ENCODE peak calls at places on chromosome 20, in seven cellular contexts. One of them, this sample, is unnamed.

GRCh38 chr20:8389381-8390368 is 257.6 kb downstream of the PLCB1 start:
- DNase-seq in cardiac fibroblast: peak; percentile 83
- DNase-seq in nephron progenitor cell: no peak
- DNase-seq in right lobe of liver: no peak
- DNase-seq in neural crest cell: no peak
- DNase-seq in heart left ventricle: no peak
- DNase-seq in MM.1S: peak; percentile 45
- DNase-seq in this sample: no peak

GRCh38 chr20:39195495-39196129 is 233.5 kb downstream of the DHX35 start:
- DNase-seq in cardiac fibroblast: no peak
- DNase-seq in nephron progenitor cell: peak; percentile 71
- DNase-seq in MM.1S: no peak
- DNase-seq in neural crest cell: peak; percentile 17
- DNase-seq in heart left ventricle: no peak
- DNase-seq in right lobe of liver: no peak
- DNase-seq in this sample: no peak

GRCh38 chr20:54207743-54208491 is at the start of gene PFDN4:
- DNase-seq in right lobe of liver: peak; percentile 83
- DNase-seq in cardiac fibroblast: peak; percentile 92
- DNase-seq in heart left ventricle: peak; percentile 85
- DNase-seq in MM.1S: peak; percentile 82
- DNase-seq in neural crest cell: peak; percentile 81
- DNase-seq in nephron progenitor cell: peak; percentile 88
- DNase-seq in this sample: peak; percentile 96

GRCh38 chr20:3203315-3204123 is 963 bp downstream of the DDRGK1 start:
- DNase-seq in nephron progenitor cell: no peak
- DNase-seq in heart left ventricle: no peak
- DNase-seq in MM.1S: peak; percentile 23
- DNase-seq in cardiac fibroblast: peak; percentile 13
- DNase-seq in neural crest cell: no peak
- DNase-seq in right lobe of liver: no peak
- DNase-seq in this sample: no peak

GRCh38 chr20:38308047-38308438 is 4.1 kb downstream of the BPI start:
- DNase-seq in neural crest cell: no peak
- DNase-seq in cardiac fibroblast: no peak
- DNase-seq in heart left ventricle: no peak
- DNase-seq in right lobe of liver: no peak
- DNase-seq in MM.1S: no peak
- DNase-seq in nephron progenitor cell: no peak
- DNase-seq in this sample: no peak

GRCh38 chr20:44716309-44717106 is 1.3 kb downstream of the CCN5 start:
- DNase-seq in MM.1S: no peak
- DNase-seq in nephron progenitor cell: no peak
- DNase-seq in heart left ventricle: no peak
- DNase-seq in cardiac fibroblast: no peak
- DNase-seq in neural crest cell: no peak
- DNase-seq in right lobe of liver: no peak
- DNase-seq in this sample: no peak

GRCh38 chr20:21436186-21436585 is 38.9 kb upstream of the NKX2-4 start:
- DNase-seq in right lobe of liver: no peak
- DNase-seq in cardiac fibroblast: peak; percentile 93
- DNase-seq in MM.1S: no peak
- DNase-seq in nephron progenitor cell: no peak
- DNase-seq in heart left ventricle: no peak
- DNase-seq in neural crest cell: no peak
- DNase-seq in this sample: no peak

GRCh38 chr20:52103469-52103910 is 88.1 kb downstream of the ZFP64 start:
- DNase-seq in nephron progenitor cell: peak; percentile 22
- DNase-seq in MM.1S: no peak
- DNase-seq in cardiac fibroblast: peak; percentile 50
- DNase-seq in right lobe of liver: no peak
- DNase-seq in neural crest cell: no peak
- DNase-seq in heart left ventricle: no peak
- DNase-seq in this sample: no peak

GRCh38 chr20:37071481-37071911 is 24.3 kb downstream of the RBL1 start:
- DNase-seq in heart left ventricle: no peak
- DNase-seq in cardiac fibroblast: peak; percentile 28
- DNase-seq in neural crest cell: no peak
- DNase-seq in right lobe of liver: no peak
- DNase-seq in MM.1S: peak; percentile 53
- DNase-seq in nephron progenitor cell: no peak
- DNase-seq in this sample: peak; percentile 81

GRCh38 chr20:9485614-9486325 is 28.6 kb upstream of the LAMP5 start:
- DNase-seq in heart left ventricle: no peak
- DNase-seq in right lobe of liver: no peak
- DNase-seq in cardiac fibroblast: no peak
- DNase-seq in nephron progenitor cell: no peak
- DNase-seq in MM.1S: no peak
- DNase-seq in neural crest cell: no peak
- DNase-seq in this sample: no peak

GRCh38 chr20:25276533-25277050 is 28.7 kb downstream of the PYGB start:
- DNase-seq in right lobe of liver: peak; percentile 36
- DNase-seq in MM.1S: no peak
- DNase-seq in heart left ventricle: peak; percentile 32
- DNase-seq in nephron progenitor cell: no peak
- DNase-seq in neural crest cell: no peak
- DNase-seq in cardiac fibroblast: no peak
- DNase-seq in this sample: no peak

GRCh38 chr20:39112196-39112743 is 150.1 kb downstream of the DHX35 start:
- DNase-seq in cardiac fibroblast: peak; percentile 49
- DNase-seq in heart left ventricle: peak; percentile 30
- DNase-seq in nephron progenitor cell: peak; percentile 71
- DNase-seq in neural crest cell: peak; percentile 59
- DNase-seq in MM.1S: peak; percentile 35
- DNase-seq in right lobe of liver: peak; percentile 52
- DNase-seq in this sample: no peak

GRCh38 chr20:39429716-39430115 is 467.6 kb downstream of the DHX35 start:
- DNase-seq in neural crest cell: no peak
- DNase-seq in heart left ventricle: no peak
- DNase-seq in right lobe of liver: no peak
- DNase-seq in nephron progenitor cell: no peak
- DNase-seq in cardiac fibroblast: no peak
- DNase-seq in MM.1S: no peak
- DNase-seq in this sample: no peak

GRCh38 chr20:37278966-37279590 is 10.4 kb upstream of the MANBAL start:
- DNase-seq in MM.1S: no peak
- DNase-seq in right lobe of liver: no peak
- DNase-seq in heart left ventricle: no peak
- DNase-seq in cardiac fibroblast: no peak
- DNase-seq in nephron progenitor cell: no peak
- DNase-seq in neural crest cell: no peak
- DNase-seq in this sample: no peak

GRCh38 chr20:16011061-16011460 is 562.2 kb downstream of the KIF16B start:
- DNase-seq in heart left ventricle: no peak
- DNase-seq in neural crest cell: no peak
- DNase-seq in cardiac fibroblast: no peak
- DNase-seq in nephron progenitor cell: no peak
- DNase-seq in right lobe of liver: no peak
- DNase-seq in MM.1S: no peak
- DNase-seq in this sample: no peak

GRCh38 chr20:16011519-16011918 is 561.7 kb downstream of the KIF16B start:
- DNase-seq in MM.1S: no peak
- DNase-seq in right lobe of liver: no peak
- DNase-seq in neural crest cell: no peak
- DNase-seq in nephron progenitor cell: no peak
- DNase-seq in cardiac fibroblast: no peak
- DNase-seq in heart left ventricle: no peak
- DNase-seq in this sample: no peak

GRCh38 chr20:16005612-16006493 is 567.4 kb downstream of the KIF16B start:
- DNase-seq in nephron progenitor cell: no peak
- DNase-seq in MM.1S: no peak
- DNase-seq in neural crest cell: no peak
- DNase-seq in heart left ventricle: no peak
- DNase-seq in cardiac fibroblast: no peak
- DNase-seq in right lobe of liver: no peak
- DNase-seq in this sample: no peak

GRCh38 chr20:16007164-16007563 is 566.1 kb downstream of the KIF16B start:
- DNase-seq in right lobe of liver: no peak
- DNase-seq in nephron progenitor cell: no peak
- DNase-seq in MM.1S: peak; percentile 93
- DNase-seq in cardiac fibroblast: no peak
- DNase-seq in heart left ventricle: no peak
- DNase-seq in neural crest cell: no peak
- DNase-seq in this sample: no peak

GRCh38 chr20:16007978-16008377 is 565.3 kb downstream of the KIF16B start:
- DNase-seq in heart left ventricle: no peak
- DNase-seq in cardiac fibroblast: no peak
- DNase-seq in MM.1S: no peak
- DNase-seq in nephron progenitor cell: no peak
- DNase-seq in neural crest cell: no peak
- DNase-seq in right lobe of liver: no peak
- DNase-seq in this sample: no peak
- TF ChIP-seq CTCF in heart left ventricle: no peak
- TF ChIP-seq CTCF in cardiac fibroblast: no peak
- TF ChIP-seq CTCF in MM.1S: peak; percentile 21
- TF ChIP-seq CTCF in nephron progenitor cell: no peak
- TF ChIP-seq CTCF in neural crest cell: no peak
- TF ChIP-seq CTCF in right lobe of liver: no peak
- TF ChIP-seq CTCF in this sample: no peak

GRCh38 chr20:63690898-63691710 is 5.3 kb upstream of the TNFRSF6B start:
- DNase-seq in nephron progenitor cell: no peak
- DNase-seq in MM.1S: no peak
- DNase-seq in right lobe of liver: no peak
- DNase-seq in neural crest cell: no peak
- DNase-seq in cardiac fibroblast: no peak
- DNase-seq in heart left ventricle: no peak
- DNase-seq in this sample: no peak

GRCh38 chr20:63691711-63692435 is 4.6 kb upstream of the TNFRSF6B start:
- DNase-seq in nephron progenitor cell: no peak
- DNase-seq in right lobe of liver: no peak
- DNase-seq in neural crest cell: no peak
- DNase-seq in heart left ventricle: no peak
- DNase-seq in MM.1S: no peak
- DNase-seq in cardiac fibroblast: no peak
- DNase-seq in this sample: no peak

GRCh38 chr20:63693079-63693974 is 3.1 kb upstream of the TNFRSF6B start:
- DNase-seq in heart left ventricle: no peak
- DNase-seq in neural crest cell: no peak
- DNase-seq in right lobe of liver: no peak
- DNase-seq in nephron progenitor cell: no peak
- DNase-seq in MM.1S: no peak
- DNase-seq in cardiac fibroblast: no peak
- DNase-seq in this sample: no peak

GRCh38 chr20:63693975-63694595 is 2.4 kb upstream of the TNFRSF6B start:
- DNase-seq in heart left ventricle: no peak
- DNase-seq in right lobe of liver: peak; percentile 42
- DNase-seq in MM.1S: no peak
- DNase-seq in nephron progenitor cell: no peak
- DNase-seq in cardiac fibroblast: no peak
- DNase-seq in neural crest cell: no peak
- DNase-seq in this sample: no peak

DNA sequence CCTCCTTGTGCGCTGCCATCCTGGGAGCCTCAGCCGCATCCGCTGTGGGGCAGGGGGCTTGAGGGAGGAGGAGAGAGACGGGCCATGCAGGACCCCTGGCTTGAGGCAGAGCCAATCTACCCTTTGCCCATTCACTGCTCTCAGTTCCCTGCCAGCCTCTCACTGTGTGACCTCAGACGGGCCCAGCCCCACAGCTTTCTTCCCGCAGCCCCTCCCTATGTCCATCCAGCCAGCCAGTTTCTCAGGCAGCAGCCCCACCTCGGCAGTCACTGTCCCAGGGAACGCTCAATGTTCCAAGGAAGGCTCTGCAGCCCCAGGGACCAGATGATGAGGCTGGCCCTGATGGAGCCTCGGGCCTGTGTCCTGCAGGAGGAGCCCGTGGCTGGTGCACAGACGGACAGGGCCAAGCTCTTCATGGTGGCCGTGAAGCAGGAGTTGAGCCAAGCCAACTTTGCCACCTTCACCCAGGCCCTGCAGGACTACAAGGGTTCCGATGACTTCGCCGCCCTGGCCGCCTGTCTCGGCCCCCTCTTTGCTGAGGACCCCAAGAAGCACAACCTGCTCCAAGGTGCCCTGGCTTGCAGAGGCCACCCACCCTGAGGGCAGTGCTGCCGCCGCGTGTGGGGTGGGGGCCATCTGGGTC is 3.9 kb upstream of the TNFRSF6B start:
- DNase-seq in neural crest cell: no peak
- DNase-seq in MM.1S: no peak
- DNase-seq in right lobe of liver: no peak
- DNase-seq in heart left ventricle: no peak
- DNase-seq in nephron progenitor cell: no peak
- DNase-seq in cardiac fibroblast: peak; percentile 34
- DNase-seq in this sample: no peak
- TF ChIP-seq CTCF in neural crest cell: no peak
- TF ChIP-seq CTCF in MM.1S: no peak
- TF ChIP-seq CTCF in right lobe of liver: no peak
- TF ChIP-seq CTCF in heart left ventricle: no peak
- TF ChIP-seq CTCF in nephron progenitor cell: no peak
- TF ChIP-seq CTCF in cardiac fibroblast: peak; percentile 32
- TF ChIP-seq CTCF in this sample: no peak

GRCh38 chr20:2101935-2102584 is 433 bp downstream of the STK35 start:
- DNase-seq in nephron progenitor cell: peak; percentile 87
- DNase-seq in neural crest cell: peak; percentile 83
- DNase-seq in cardiac fibroblast: peak; percentile 95
- DNase-seq in right lobe of liver: peak; percentile 93
- DNase-seq in heart left ventricle: peak; percentile 94
- DNase-seq in MM.1S: peak; percentile 92
- DNase-seq in this sample: peak; percentile 96
- TF ChIP-seq CTCF in nephron progenitor cell: no peak
- TF ChIP-seq CTCF in neural crest cell: no peak
- TF ChIP-seq CTCF in cardiac fibroblast: no peak
- TF ChIP-seq CTCF in right lobe of liver: no peak
- TF ChIP-seq CTCF in heart left ventricle: no peak
- TF ChIP-seq CTCF in MM.1S: no peak
- TF ChIP-seq CTCF in this sample: no peak

DNA sequence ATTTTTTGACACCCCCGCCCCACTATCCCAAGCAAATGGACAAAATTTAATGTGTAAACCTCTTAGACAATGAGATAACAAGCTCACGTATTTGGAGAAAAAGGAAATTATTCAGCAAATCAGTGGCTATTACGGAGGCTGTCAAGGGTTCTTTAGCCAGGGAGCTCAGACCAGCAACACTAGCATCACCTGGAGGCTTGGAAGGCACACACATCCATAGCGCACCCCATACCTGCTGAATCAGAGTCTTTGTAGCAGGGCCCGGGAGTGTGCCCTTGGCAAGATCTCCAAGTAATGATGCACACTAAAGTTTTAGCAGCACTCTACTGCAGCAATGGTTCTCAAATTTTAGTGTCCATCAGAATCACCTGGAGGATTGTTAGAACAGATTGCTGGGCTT is 223.2 kb upstream of the BTBD3 start:
- DNase-seq in nephron progenitor cell: no peak
- DNase-seq in right lobe of liver: no peak
- DNase-seq in cardiac fibroblast: no peak
- DNase-seq in neural crest cell: no peak
- DNase-seq in heart left ventricle: no peak
- DNase-seq in MM.1S: no peak
- DNase-seq in this sample: no peak
- TF ChIP-seq CTCF in nephron progenitor cell: no peak
- TF ChIP-seq CTCF in right lobe of liver: no peak
- TF ChIP-seq CTCF in cardiac fibroblast: no peak
- TF ChIP-seq CTCF in neural crest cell: no peak
- TF ChIP-seq CTCF in heart left ventricle: no peak
- TF ChIP-seq CTCF in MM.1S: no peak
- TF ChIP-seq CTCF in this sample: no peak